ENCODE peak calls at places on chromosomes 12 and 14, in ten cellular contexts. One of them, this sample, is unnamed. For H3K36me3, the result is how much of the 10 kb centered on the place peaks cover.

GRCh38 chr12:91954326-91954725 is 191.3 kb downstream of the BTG1 start:
- DNase-seq in GM23248: no peak
- DNase-seq in sigmoid colon: no peak
- DNase-seq in tibial artery: no peak
- DNase-seq in psoas muscle: no peak
- DNase-seq in CD4-positive, CD25-positive, alpha-beta regulatory T cell: no peak
- DNase-seq in fibroblast of lung: no peak
- DNase-seq in breast epithelium: no peak
- DNase-seq in neural progenitor cell: no peak
- DNase-seq in GM23338: no peak
- DNase-seq in this sample: no peak

GRCh38 chr14:33954016-33954598 is 3.2 kb upstream of the EGLN3 start:
- DNase-seq in sigmoid colon: no peak
- DNase-seq in breast epithelium: no peak
- DNase-seq in fibroblast of lung: no peak
- DNase-seq in GM23248: no peak
- DNase-seq in psoas muscle: no peak
- DNase-seq in CD4-positive, CD25-positive, alpha-beta regulatory T cell: no peak
- DNase-seq in tibial artery: no peak
- DNase-seq in neural progenitor cell: no peak
- DNase-seq in GM23338: no peak
- DNase-seq in this sample: no peak

GRCh38 chr14:83988274-83988673 is 1541.7 kb upstream of the FLRT2 start:
- DNase-seq in GM23338: peak
- DNase-seq in fibroblast of lung: peak
- DNase-seq in CD4-positive, CD25-positive, alpha-beta regulatory T cell: no peak
- DNase-seq in breast epithelium: no peak
- DNase-seq in psoas muscle: no peak
- DNase-seq in tibial artery: no peak
- DNase-seq in GM23248: no peak
- DNase-seq in sigmoid colon: no peak
- DNase-seq in neural progenitor cell: no peak
- DNase-seq in this sample: no peak

GRCh38 chr14:94043756-94044475 is 17.8 kb downstream of the OTUB2 start:
- DNase-seq in GM23338: no peak
- DNase-seq in neural progenitor cell: no peak
- DNase-seq in breast epithelium: peak
- DNase-seq in sigmoid colon: peak
- DNase-seq in psoas muscle: no peak
- DNase-seq in fibroblast of lung: no peak
- DNase-seq in CD4-positive, CD25-positive, alpha-beta regulatory T cell: no peak
- DNase-seq in GM23248: no peak
- DNase-seq in tibial artery: peak
- DNase-seq in this sample: peak

GRCh38 chr14:38074091-38074490 is 133.6 kb upstream of the SSTR1 start:
- DNase-seq in GM23338: no peak
- DNase-seq in fibroblast of lung: no peak
- DNase-seq in tibial artery: no peak
- DNase-seq in CD4-positive, CD25-positive, alpha-beta regulatory T cell: peak
- DNase-seq in psoas muscle: no peak
- DNase-seq in sigmoid colon: no peak
- DNase-seq in GM23248: peak
- DNase-seq in neural progenitor cell: no peak
- DNase-seq in breast epithelium: no peak
- DNase-seq in this sample: no peak

GRCh38 chr14:99522934-99523660 is 41.9 kb downstream of the CCNK start:
- DNase-seq in psoas muscle: peak
- DNase-seq in breast epithelium: no peak
- DNase-seq in sigmoid colon: no peak
- DNase-seq in CD4-positive, CD25-positive, alpha-beta regulatory T cell: no peak
- DNase-seq in tibial artery: no peak
- DNase-seq in fibroblast of lung: peak
- DNase-seq in neural progenitor cell: peak
- DNase-seq in GM23338: no peak
- DNase-seq in GM23248: no peak
- DNase-seq in this sample: peak

GRCh38 chr12:118103231-118103600 is 595 bp downstream of the VSIG10 start:
- DNase-seq in neural progenitor cell: no peak
- DNase-seq in sigmoid colon: peak
- DNase-seq in CD4-positive, CD25-positive, alpha-beta regulatory T cell: peak
- DNase-seq in breast epithelium: no peak
- DNase-seq in tibial artery: no peak
- DNase-seq in psoas muscle: peak
- DNase-seq in fibroblast of lung: peak
- DNase-seq in GM23338: peak
- DNase-seq in GM23248: peak
- DNase-seq in this sample: no peak

GRCh38 chr12:108037960-108038359 is 91.1 kb upstream of the WSCD2 start:
- DNase-seq in GM23248: no peak
- DNase-seq in neural progenitor cell: no peak
- DNase-seq in CD4-positive, CD25-positive, alpha-beta regulatory T cell: no peak
- DNase-seq in breast epithelium: no peak
- DNase-seq in sigmoid colon: no peak
- DNase-seq in GM23338: no peak
- DNase-seq in tibial artery: no peak
- DNase-seq in psoas muscle: no peak
- DNase-seq in fibroblast of lung: no peak
- DNase-seq in this sample: no peak

GRCh38 chr14:53902307-53902706 is 54.3 kb downstream of the BMP4 start:
- DNase-seq in GM23338: no peak
- DNase-seq in neural progenitor cell: no peak
- DNase-seq in psoas muscle: no peak
- DNase-seq in GM23248: no peak
- DNase-seq in breast epithelium: no peak
- DNase-seq in sigmoid colon: no peak
- DNase-seq in tibial artery: no peak
- DNase-seq in CD4-positive, CD25-positive, alpha-beta regulatory T cell: no peak
- DNase-seq in fibroblast of lung: peak
- DNase-seq in this sample: no peak

GRCh38 chr12:27274706-27275105 is 30.6 kb downstream of the STK38L start:
- DNase-seq in breast epithelium: no peak
- DNase-seq in sigmoid colon: no peak
- DNase-seq in CD4-positive, CD25-positive, alpha-beta regulatory T cell: no peak
- DNase-seq in neural progenitor cell: no peak
- DNase-seq in tibial artery: no peak
- DNase-seq in GM23338: no peak
- DNase-seq in psoas muscle: no peak
- DNase-seq in fibroblast of lung: no peak
- DNase-seq in GM23248: no peak
- DNase-seq in this sample: no peak

GRCh38 chr12:63805704-63806672 is 26.3 kb downstream of the RXYLT1 start:
- DNase-seq in neural progenitor cell: no peak
- DNase-seq in CD4-positive, CD25-positive, alpha-beta regulatory T cell: no peak
- DNase-seq in tibial artery: no peak
- DNase-seq in psoas muscle: no peak
- DNase-seq in GM23248: no peak
- DNase-seq in GM23338: no peak
- DNase-seq in fibroblast of lung: no peak
- DNase-seq in sigmoid colon: no peak
- DNase-seq in breast epithelium: no peak
- DNase-seq in this sample: no peak

GRCh38 chr12:95481888-95482287 is 7.9 kb downstream of the METAP2 start:
- DNase-seq in breast epithelium: no peak
- DNase-seq in tibial artery: no peak
- DNase-seq in sigmoid colon: no peak
- DNase-seq in psoas muscle: no peak
- DNase-seq in GM23248: no peak
- DNase-seq in neural progenitor cell: no peak
- DNase-seq in fibroblast of lung: no peak
- DNase-seq in GM23338: no peak
- DNase-seq in CD4-positive, CD25-positive, alpha-beta regulatory T cell: no peak
- DNase-seq in this sample: no peak

GRCh38 chr12:95481072-95481471 is 7.1 kb downstream of the METAP2 start:
- DNase-seq in psoas muscle: no peak
- DNase-seq in GM23248: no peak
- DNase-seq in fibroblast of lung: no peak
- DNase-seq in breast epithelium: no peak
- DNase-seq in CD4-positive, CD25-positive, alpha-beta regulatory T cell: no peak
- DNase-seq in neural progenitor cell: no peak
- DNase-seq in sigmoid colon: no peak
- DNase-seq in GM23338: no peak
- DNase-seq in tibial artery: no peak
- DNase-seq in this sample: no peak

GRCh38 chr12:95484524-95484923 is 10.6 kb downstream of the METAP2 start:
- DNase-seq in CD4-positive, CD25-positive, alpha-beta regulatory T cell: no peak
- DNase-seq in breast epithelium: no peak
- DNase-seq in fibroblast of lung: peak
- DNase-seq in psoas muscle: no peak
- DNase-seq in GM23338: no peak
- DNase-seq in sigmoid colon: no peak
- DNase-seq in neural progenitor cell: no peak
- DNase-seq in tibial artery: no peak
- DNase-seq in GM23248: peak
- DNase-seq in this sample: no peak

GRCh38 chr12:95480230-95480629 is 6.3 kb downstream of the METAP2 start:
- DNase-seq in neural progenitor cell: no peak
- DNase-seq in breast epithelium: no peak
- DNase-seq in sigmoid colon: no peak
- DNase-seq in GM23248: peak
- DNase-seq in GM23338: no peak
- DNase-seq in psoas muscle: no peak
- DNase-seq in CD4-positive, CD25-positive, alpha-beta regulatory T cell: no peak
- DNase-seq in tibial artery: no peak
- DNase-seq in fibroblast of lung: peak
- DNase-seq in this sample: no peak
- H3K27ac ChIP-seq in neural progenitor cell: no peak
- H3K27ac ChIP-seq in breast epithelium: no peak
- H3K27ac ChIP-seq in sigmoid colon: no peak
- H3K27ac ChIP-seq in GM23248: peak
- H3K27ac ChIP-seq in GM23338: no peak
- H3K27ac ChIP-seq in psoas muscle: no peak
- H3K27ac ChIP-seq in CD4-positive, CD25-positive, alpha-beta regulatory T cell: no peak
- H3K27ac ChIP-seq in tibial artery: peak
- H3K27ac ChIP-seq in fibroblast of lung: no peak
- H3K27ac ChIP-seq in this sample: no peak

GRCh38 chr12:31570880-31571279 is 20.1 kb downstream of the DENND5B start:
- DNase-seq in sigmoid colon: no peak
- DNase-seq in breast epithelium: no peak
- DNase-seq in CD4-positive, CD25-positive, alpha-beta regulatory T cell: no peak
- DNase-seq in tibial artery: no peak
- DNase-seq in fibroblast of lung: peak
- DNase-seq in neural progenitor cell: peak
- DNase-seq in GM23248: no peak
- DNase-seq in GM23338: peak
- DNase-seq in psoas muscle: no peak
- DNase-seq in this sample: no peak
- H3K36me3 ChIP-seq in sigmoid colon: under half
- H3K36me3 ChIP-seq in breast epithelium: under half
- H3K36me3 ChIP-seq in CD4-positive, CD25-positive, alpha-beta regulatory T cell: under half
- H3K36me3 ChIP-seq in tibial artery: under half
- H3K36me3 ChIP-seq in fibroblast of lung: under half
- H3K36me3 ChIP-seq in neural progenitor cell: under half
- H3K36me3 ChIP-seq in GM23248: under half
- H3K36me3 ChIP-seq in GM23338: under half
- H3K36me3 ChIP-seq in psoas muscle: under half
- H3K36me3 ChIP-seq in this sample: under half

GRCh38 chr12:94666158-94666557 is 15.8 kb upstream of the TMCC3 start:
- DNase-seq in CD4-positive, CD25-positive, alpha-beta regulatory T cell: no peak
- DNase-seq in sigmoid colon: no peak
- DNase-seq in GM23338: no peak
- DNase-seq in GM23248: no peak
- DNase-seq in psoas muscle: no peak
- DNase-seq in neural progenitor cell: no peak
- DNase-seq in breast epithelium: no peak
- DNase-seq in fibroblast of lung: no peak
- DNase-seq in tibial artery: no peak
- DNase-seq in this sample: no peak

GRCh38 chr12:94670885-94671284 is 20.5 kb upstream of the TMCC3 start:
- DNase-seq in tibial artery: no peak
- DNase-seq in psoas muscle: no peak
- DNase-seq in breast epithelium: no peak
- DNase-seq in CD4-positive, CD25-positive, alpha-beta regulatory T cell: no peak
- DNase-seq in fibroblast of lung: no peak
- DNase-seq in sigmoid colon: no peak
- DNase-seq in neural progenitor cell: no peak
- DNase-seq in GM23248: no peak
- DNase-seq in GM23338: no peak
- DNase-seq in this sample: no peak

GRCh38 chr12:94663702-94664101 is 13.3 kb upstream of the TMCC3 start:
- DNase-seq in CD4-positive, CD25-positive, alpha-beta regulatory T cell: no peak
- DNase-seq in psoas muscle: no peak
- DNase-seq in tibial artery: no peak
- DNase-seq in GM23338: no peak
- DNase-seq in sigmoid colon: no peak
- DNase-seq in breast epithelium: no peak
- DNase-seq in fibroblast of lung: no peak
- DNase-seq in neural progenitor cell: no peak
- DNase-seq in GM23248: no peak
- DNase-seq in this sample: no peak

GRCh38 chr12:94670075-94670474 is 19.7 kb upstream of the TMCC3 start:
- DNase-seq in psoas muscle: no peak
- DNase-seq in neural progenitor cell: no peak
- DNase-seq in GM23338: no peak
- DNase-seq in tibial artery: no peak
- DNase-seq in fibroblast of lung: no peak
- DNase-seq in sigmoid colon: no peak
- DNase-seq in GM23248: no peak
- DNase-seq in CD4-positive, CD25-positive, alpha-beta regulatory T cell: no peak
- DNase-seq in breast epithelium: no peak
- DNase-seq in this sample: no peak

GRCh38 chr12:94667031-94667540 is 16.7 kb upstream of the TMCC3 start:
- DNase-seq in tibial artery: no peak
- DNase-seq in GM23338: no peak
- DNase-seq in fibroblast of lung: no peak
- DNase-seq in breast epithelium: no peak
- DNase-seq in CD4-positive, CD25-positive, alpha-beta regulatory T cell: no peak
- DNase-seq in neural progenitor cell: peak
- DNase-seq in sigmoid colon: no peak
- DNase-seq in GM23248: no peak
- DNase-seq in psoas muscle: no peak
- DNase-seq in this sample: no peak
- H3K27ac ChIP-seq in tibial artery: no peak
- H3K27ac ChIP-seq in GM23338: no peak
- H3K27ac ChIP-seq in fibroblast of lung: no peak
- H3K27ac ChIP-seq in breast epithelium: no peak
- H3K27ac ChIP-seq in CD4-positive, CD25-positive, alpha-beta regulatory T cell: no peak
- H3K27ac ChIP-seq in neural progenitor cell: no peak
- H3K27ac ChIP-seq in sigmoid colon: no peak
- H3K27ac ChIP-seq in GM23248: no peak
- H3K27ac ChIP-seq in psoas muscle: no peak
- H3K27ac ChIP-seq in this sample: no peak

GRCh38 chr12:96421014-96421413 is 20.8 kb upstream of the CDK17 start:
- DNase-seq in GM23338: no peak
- DNase-seq in neural progenitor cell: no peak
- DNase-seq in GM23248: no peak
- DNase-seq in fibroblast of lung: no peak
- DNase-seq in tibial artery: no peak
- DNase-seq in psoas muscle: no peak
- DNase-seq in CD4-positive, CD25-positive, alpha-beta regulatory T cell: peak
- DNase-seq in sigmoid colon: no peak
- DNase-seq in breast epithelium: no peak
- DNase-seq in this sample: no peak
- H3K36me3 ChIP-seq in GM23338: under half
- H3K36me3 ChIP-seq in neural progenitor cell: under half
- H3K36me3 ChIP-seq in GM23248: under half
- H3K36me3 ChIP-seq in fibroblast of lung: under half
- H3K36me3 ChIP-seq in tibial artery: under half
- H3K36me3 ChIP-seq in psoas muscle: under half
- H3K36me3 ChIP-seq in CD4-positive, CD25-positive, alpha-beta regulatory T cell: under half
- H3K36me3 ChIP-seq in sigmoid colon: under half
- H3K36me3 ChIP-seq in breast epithelium: under half
- H3K36me3 ChIP-seq in this sample: under half